ENCODE peak calls at places on chromosomes 4 and X, in seven cellular contexts. One of them, this sample, is unnamed.

GRCh38 chr4:139734875-139735380 is 69.3 kb downstream of the MGST2 start:
- DNase-seq in dorsolateral prefrontal cortex: peak
- DNase-seq in brain microvascular endothelial cell: peak
- DNase-seq in OCI-LY7: peak
- DNase-seq in CD8-positive, alpha-beta T cell: peak
- DNase-seq in ovary: peak
- DNase-seq in skeletal muscle cell: peak
- DNase-seq in this sample: peak

GRCh38 chrX:150482537-150483217 is 85.7 kb upstream of the MTM1 start:
- DNase-seq in dorsolateral prefrontal cortex: no peak
- DNase-seq in brain microvascular endothelial cell: peak
- DNase-seq in OCI-LY7: no peak
- DNase-seq in CD8-positive, alpha-beta T cell: no peak
- DNase-seq in ovary: no peak
- DNase-seq in skeletal muscle cell: peak
- DNase-seq in this sample: peak

GRCh38 chrX:38375888-38376287 is 23.5 kb downstream of the OTC start:
- DNase-seq in dorsolateral prefrontal cortex: no peak
- DNase-seq in brain microvascular endothelial cell: peak
- DNase-seq in OCI-LY7: peak
- DNase-seq in CD8-positive, alpha-beta T cell: no peak
- DNase-seq in ovary: no peak
- DNase-seq in skeletal muscle cell: no peak
- DNase-seq in this sample: no peak

GRCh38 chrX:7586126-7586525 is 256.8 kb upstream of the VCX start:
- DNase-seq in dorsolateral prefrontal cortex: no peak
- DNase-seq in brain microvascular endothelial cell: peak
- DNase-seq in OCI-LY7: peak
- DNase-seq in CD8-positive, alpha-beta T cell: no peak
- DNase-seq in ovary: no peak
- DNase-seq in skeletal muscle cell: no peak
- DNase-seq in this sample: peak

GRCh38 chrX:152635941-152636340 is 1.8 kb upstream of the GABRQ start:
- DNase-seq in dorsolateral prefrontal cortex: no peak
- DNase-seq in brain microvascular endothelial cell: peak
- DNase-seq in OCI-LY7: peak
- DNase-seq in CD8-positive, alpha-beta T cell: no peak
- DNase-seq in ovary: no peak
- DNase-seq in skeletal muscle cell: no peak
- DNase-seq in this sample: peak

GRCh38 chr4:16843831-16844508 is 54.5 kb downstream of the LDB2 start:
- DNase-seq in dorsolateral prefrontal cortex: no peak
- DNase-seq in brain microvascular endothelial cell: peak
- DNase-seq in OCI-LY7: no peak
- DNase-seq in CD8-positive, alpha-beta T cell: no peak
- DNase-seq in ovary: no peak
- DNase-seq in skeletal muscle cell: peak
- DNase-seq in this sample: peak

GRCh38 chrX:136395271-136395670 is 92.5 kb upstream of the BRS3 start:
- DNase-seq in dorsolateral prefrontal cortex: no peak
- DNase-seq in brain microvascular endothelial cell: no peak
- DNase-seq in OCI-LY7: no peak
- DNase-seq in CD8-positive, alpha-beta T cell: no peak
- DNase-seq in ovary: no peak
- DNase-seq in skeletal muscle cell: peak
- DNase-seq in this sample: no peak

GRCh38 chr4:5361968-5362367 is 310.7 kb downstream of the STK32B start:
- DNase-seq in dorsolateral prefrontal cortex: no peak
- DNase-seq in brain microvascular endothelial cell: no peak
- DNase-seq in OCI-LY7: peak
- DNase-seq in CD8-positive, alpha-beta T cell: no peak
- DNase-seq in ovary: no peak
- DNase-seq in skeletal muscle cell: no peak
- DNase-seq in this sample: no peak

GRCh38 chrX:137427813-137428212 is 138.1 kb upstream of the ZIC3 start:
- DNase-seq in dorsolateral prefrontal cortex: no peak
- DNase-seq in brain microvascular endothelial cell: no peak
- DNase-seq in OCI-LY7: no peak
- DNase-seq in CD8-positive, alpha-beta T cell: no peak
- DNase-seq in ovary: no peak
- DNase-seq in skeletal muscle cell: no peak
- DNase-seq in this sample: no peak

GRCh38 chrX:153434801-153435200 is 11.1 kb downstream of the TREX2 start:
- DNase-seq in dorsolateral prefrontal cortex: no peak
- DNase-seq in brain microvascular endothelial cell: no peak
- DNase-seq in OCI-LY7: no peak
- DNase-seq in CD8-positive, alpha-beta T cell: no peak
- DNase-seq in ovary: no peak
- DNase-seq in skeletal muscle cell: no peak
- DNase-seq in this sample: no peak

GRCh38 chrX:39201305-39201990 is 400.2 kb downstream of the MID1IP1 start:
- DNase-seq in dorsolateral prefrontal cortex: no peak
- DNase-seq in brain microvascular endothelial cell: peak
- DNase-seq in OCI-LY7: no peak
- DNase-seq in CD8-positive, alpha-beta T cell: no peak
- DNase-seq in ovary: no peak
- DNase-seq in skeletal muscle cell: no peak
- DNase-seq in this sample: no peak

GRCh38 chr4:140100771-140101170 is 53.2 kb downstream of the MAML3 start:
- DNase-seq in dorsolateral prefrontal cortex: no peak
- DNase-seq in brain microvascular endothelial cell: no peak
- DNase-seq in OCI-LY7: no peak
- DNase-seq in CD8-positive, alpha-beta T cell: no peak
- DNase-seq in ovary: no peak
- DNase-seq in skeletal muscle cell: no peak
- DNase-seq in this sample: no peak

GRCh38 chr4:56106755-56107154 is 158.0 kb downstream of the CEP135 start:
- DNase-seq in dorsolateral prefrontal cortex: no peak
- DNase-seq in brain microvascular endothelial cell: no peak
- DNase-seq in OCI-LY7: no peak
- DNase-seq in CD8-positive, alpha-beta T cell: no peak
- DNase-seq in ovary: no peak
- DNase-seq in skeletal muscle cell: no peak
- DNase-seq in this sample: no peak

GRCh38 chr4:40299704-40300336 is 35.3 kb upstream of the CHRNA9 start:
- DNase-seq in dorsolateral prefrontal cortex: no peak
- DNase-seq in brain microvascular endothelial cell: no peak
- DNase-seq in OCI-LY7: peak
- DNase-seq in CD8-positive, alpha-beta T cell: no peak
- DNase-seq in ovary: no peak
- DNase-seq in skeletal muscle cell: no peak
- DNase-seq in this sample: no peak

GRCh38 chr4:140094701-140095420 is 59.1 kb downstream of the MAML3 start:
- DNase-seq in dorsolateral prefrontal cortex: peak
- DNase-seq in brain microvascular endothelial cell: no peak
- DNase-seq in OCI-LY7: no peak
- DNase-seq in CD8-positive, alpha-beta T cell: peak
- DNase-seq in ovary: no peak
- DNase-seq in skeletal muscle cell: no peak
- DNase-seq in this sample: no peak

GRCh38 chr4:145071560-145071959 is 26.4 kb downstream of the ANAPC10 start:
- DNase-seq in dorsolateral prefrontal cortex: no peak
- DNase-seq in brain microvascular endothelial cell: no peak
- DNase-seq in OCI-LY7: no peak
- DNase-seq in CD8-positive, alpha-beta T cell: no peak
- DNase-seq in ovary: no peak
- DNase-seq in skeletal muscle cell: no peak
- DNase-seq in this sample: no peak

GRCh38 chr4:145132521-145133098 is 34.5 kb downstream of the ABCE1 start:
- DNase-seq in dorsolateral prefrontal cortex: no peak
- DNase-seq in brain microvascular endothelial cell: peak
- DNase-seq in OCI-LY7: peak
- DNase-seq in CD8-positive, alpha-beta T cell: no peak
- DNase-seq in ovary: no peak
- DNase-seq in skeletal muscle cell: peak
- DNase-seq in this sample: no peak

GRCh38 chr4:182384496-182385155 is 141.4 kb downstream of the TENM3 start:
- DNase-seq in dorsolateral prefrontal cortex: no peak
- DNase-seq in brain microvascular endothelial cell: no peak
- DNase-seq in OCI-LY7: no peak
- DNase-seq in CD8-positive, alpha-beta T cell: no peak
- DNase-seq in ovary: no peak
- DNase-seq in skeletal muscle cell: no peak
- DNase-seq in this sample: no peak

GRCh38 chrX:9845574-9845948 is 59.3 kb downstream of the SHROOM2 start:
- DNase-seq in dorsolateral prefrontal cortex: no peak
- DNase-seq in brain microvascular endothelial cell: no peak
- DNase-seq in OCI-LY7: no peak
- DNase-seq in CD8-positive, alpha-beta T cell: no peak
- DNase-seq in ovary: no peak
- DNase-seq in skeletal muscle cell: peak
- DNase-seq in this sample: no peak

GRCh38 chr4:162164881-162165528 is 1.2 kb upstream of the FSTL5 start:
- DNase-seq in dorsolateral prefrontal cortex: no peak
- DNase-seq in brain microvascular endothelial cell: no peak
- DNase-seq in OCI-LY7: no peak
- DNase-seq in CD8-positive, alpha-beta T cell: no peak
- DNase-seq in ovary: no peak
- DNase-seq in skeletal muscle cell: no peak
- DNase-seq in this sample: no peak

GRCh38 chr4:157128395-157128794 is 52.4 kb downstream of the GLRB start:
- DNase-seq in dorsolateral prefrontal cortex: no peak
- DNase-seq in brain microvascular endothelial cell: peak
- DNase-seq in OCI-LY7: no peak
- DNase-seq in CD8-positive, alpha-beta T cell: no peak
- DNase-seq in ovary: no peak
- DNase-seq in skeletal muscle cell: peak
- DNase-seq in this sample: peak

GRCh38 chrX:916235-916609 is 285.6 kb downstream of the SHOX start:
- DNase-seq in dorsolateral prefrontal cortex: no peak
- DNase-seq in brain microvascular endothelial cell: peak
- DNase-seq in OCI-LY7: no peak
- DNase-seq in CD8-positive, alpha-beta T cell: no peak
- DNase-seq in ovary: no peak
- DNase-seq in skeletal muscle cell: peak
- DNase-seq in this sample: no peak

GRCh38 chrX:45765281-45765680 is 564.6 kb upstream of the DIPK2B start:
- DNase-seq in dorsolateral prefrontal cortex: no peak
- DNase-seq in brain microvascular endothelial cell: no peak
- DNase-seq in OCI-LY7: no peak
- DNase-seq in CD8-positive, alpha-beta T cell: no peak
- DNase-seq in ovary: no peak
- DNase-seq in skeletal muscle cell: no peak
- DNase-seq in this sample: no peak

GRCh38 chrX:45768666-45769065 is 568.0 kb upstream of the DIPK2B start:
- DNase-seq in dorsolateral prefrontal cortex: no peak
- DNase-seq in brain microvascular endothelial cell: no peak
- DNase-seq in OCI-LY7: no peak
- DNase-seq in CD8-positive, alpha-beta T cell: no peak
- DNase-seq in ovary: no peak
- DNase-seq in skeletal muscle cell: no peak
- DNase-seq in this sample: no peak

GRCh38 chrX:45762699-45763647 is 562.3 kb upstream of the DIPK2B start:
- DNase-seq in dorsolateral prefrontal cortex: no peak
- DNase-seq in brain microvascular endothelial cell: no peak
- DNase-seq in OCI-LY7: no peak
- DNase-seq in CD8-positive, alpha-beta T cell: no peak
- DNase-seq in ovary: no peak
- DNase-seq in skeletal muscle cell: no peak
- DNase-seq in this sample: no peak

GRCh38 chrX:45767021-45767491 is 566.4 kb upstream of the DIPK2B start:
- DNase-seq in dorsolateral prefrontal cortex: no peak
- DNase-seq in brain microvascular endothelial cell: no peak
- DNase-seq in OCI-LY7: no peak
- DNase-seq in CD8-positive, alpha-beta T cell: no peak
- DNase-seq in ovary: no peak
- DNase-seq in skeletal muscle cell: no peak
- DNase-seq in this sample: no peak

GRCh38 chrX:45765726-45766125 is 565.0 kb upstream of the DIPK2B start:
- DNase-seq in dorsolateral prefrontal cortex: no peak
- DNase-seq in brain microvascular endothelial cell: no peak
- DNase-seq in OCI-LY7: no peak
- DNase-seq in CD8-positive, alpha-beta T cell: no peak
- DNase-seq in ovary: no peak
- DNase-seq in skeletal muscle cell: no peak
- DNase-seq in this sample: no peak
- H3K4me3 ChIP-seq in dorsolateral prefrontal cortex: no peak
- H3K4me3 ChIP-seq in brain microvascular endothelial cell: peak
- H3K4me3 ChIP-seq in OCI-LY7: no peak
- H3K4me3 ChIP-seq in CD8-positive, alpha-beta T cell: no peak
- H3K4me3 ChIP-seq in ovary: no peak
- H3K4me3 ChIP-seq in skeletal muscle cell: peak
- H3K4me3 ChIP-seq in this sample: peak

GRCh38 chrX:104250470-104250869 is 4.3 kb downstream of the ESX1 start:
- DNase-seq in dorsolateral prefrontal cortex: no peak
- DNase-seq in brain microvascular endothelial cell: no peak
- DNase-seq in OCI-LY7: no peak
- DNase-seq in CD8-positive, alpha-beta T cell: no peak
- DNase-seq in ovary: no peak
- DNase-seq in skeletal muscle cell: no peak
- DNase-seq in this sample: no peak

GRCh38 chrX:104255465-104255864 is 732 bp upstream of the ESX1 start:
- DNase-seq in dorsolateral prefrontal cortex: no peak
- DNase-seq in brain microvascular endothelial cell: no peak
- DNase-seq in OCI-LY7: no peak
- DNase-seq in CD8-positive, alpha-beta T cell: no peak
- DNase-seq in ovary: no peak
- DNase-seq in skeletal muscle cell: no peak
- DNase-seq in this sample: no peak

GRCh38 chrX:104253567-104254441 is 929 bp downstream of the ESX1 start:
- DNase-seq in dorsolateral prefrontal cortex: no peak
- DNase-seq in brain microvascular endothelial cell: no peak
- DNase-seq in OCI-LY7: no peak
- DNase-seq in CD8-positive, alpha-beta T cell: no peak
- DNase-seq in ovary: no peak
- DNase-seq in skeletal muscle cell: no peak
- DNase-seq in this sample: no peak

GRCh38 chrX:104254442-104255115 is at the start of gene ESX1:
- DNase-seq in dorsolateral prefrontal cortex: no peak
- DNase-seq in brain microvascular endothelial cell: no peak
- DNase-seq in OCI-LY7: no peak
- DNase-seq in CD8-positive, alpha-beta T cell: no peak
- DNase-seq in ovary: no peak
- DNase-seq in skeletal muscle cell: no peak
- DNase-seq in this sample: no peak
- H3K4me3 ChIP-seq in dorsolateral prefrontal cortex: peak
- H3K4me3 ChIP-seq in brain microvascular endothelial cell: peak
- H3K4me3 ChIP-seq in OCI-LY7: no peak
- H3K4me3 ChIP-seq in CD8-positive, alpha-beta T cell: no peak
- H3K4me3 ChIP-seq in ovary: no peak
- H3K4me3 ChIP-seq in skeletal muscle cell: peak
- H3K4me3 ChIP-seq in this sample: no peak

GRCh38 chr4:109912706-109913621 is at the start of gene EGF:
- DNase-seq in dorsolateral prefrontal cortex: no peak
- DNase-seq in brain microvascular endothelial cell: peak
- DNase-seq in OCI-LY7: no peak
- DNase-seq in CD8-positive, alpha-beta T cell: no peak
- DNase-seq in ovary: no peak
- DNase-seq in skeletal muscle cell: peak
- DNase-seq in this sample: peak
- H3K4me3 ChIP-seq in dorsolateral prefrontal cortex: no peak
- H3K4me3 ChIP-seq in brain microvascular endothelial cell: no peak
- H3K4me3 ChIP-seq in OCI-LY7: no peak
- H3K4me3 ChIP-seq in CD8-positive, alpha-beta T cell: no peak
- H3K4me3 ChIP-seq in ovary: no peak
- H3K4me3 ChIP-seq in skeletal muscle cell: no peak
- H3K4me3 ChIP-seq in this sample: no peak

DNA sequence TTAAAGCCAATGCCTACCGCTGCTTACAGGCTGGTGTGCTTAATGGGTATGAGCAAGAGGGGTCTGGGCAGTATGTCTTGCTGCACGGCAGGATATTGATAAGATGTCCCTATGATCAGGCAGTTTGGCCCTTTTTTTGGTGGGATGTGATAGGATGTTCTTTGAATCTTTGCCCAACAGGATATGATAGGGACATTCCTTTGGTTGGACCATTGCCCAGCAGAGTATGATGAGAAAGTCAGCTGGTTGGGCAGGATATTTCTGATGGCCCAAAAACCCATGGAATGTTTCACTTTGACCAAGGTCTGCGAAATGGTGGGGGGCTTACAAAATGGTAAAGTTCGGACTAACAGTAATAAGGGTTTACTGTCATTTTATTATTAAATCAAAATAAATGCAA is 1060.6 kb downstream of the STIM2 start:
- DNase-seq in dorsolateral prefrontal cortex: no peak
- DNase-seq in brain microvascular endothelial cell: peak
- DNase-seq in OCI-LY7: no peak
- DNase-seq in CD8-positive, alpha-beta T cell: no peak
- DNase-seq in ovary: no peak
- DNase-seq in skeletal muscle cell: peak
- DNase-seq in this sample: no peak
- H3K4me3 ChIP-seq in dorsolateral prefrontal cortex: no peak
- H3K4me3 ChIP-seq in brain microvascular endothelial cell: no peak
- H3K4me3 ChIP-seq in OCI-LY7: no peak
- H3K4me3 ChIP-seq in CD8-positive, alpha-beta T cell: no peak
- H3K4me3 ChIP-seq in ovary: no peak
- H3K4me3 ChIP-seq in skeletal muscle cell: no peak
- H3K4me3 ChIP-seq in this sample: no peak